ENCODE peak calls at places on chromosomes 12 and 14, in six cellular contexts. V, E, I, K, W and X are unnamed samples.
A peak's percentile ranks its signal among the peaks of the same experiment; 100 is the strongest.

GRCh38 chr12:52865090-52865944 is 16.5 kb upstream of the KRT78 start:
- DNase-seq in V (peak; percentile 84), E (peak; percentile 53), I (peak; percentile 58), K (peak; percentile 78), W (peak; percentile 36), X (no peak)

GRCh38 chr12:23887055-23887835 is 62.2 kb downstream of the SOX5 start:
- DNase-seq in V (peak; percentile 16), E (no peak), I (no peak), K (no peak), W (no peak), X (no peak)

GRCh38 chr12:126196263-126196662 is 1131.0 kb downstream of the AACS start:
- DNase-seq in V (no peak), E (no peak), I (no peak), K (no peak), W (no peak), X (no peak)

GRCh38 chr12:5083955-5084849 is 40.5 kb downstream of the KCNA5 start:
- DNase-seq in V (peak; percentile 68), E (peak; percentile 55), I (peak; percentile 35), K (no peak), W (peak; percentile 42), X (no peak)

GRCh38 chr12:49895773-49896172 is 7.9 kb downstream of the FAIM2 start:
- DNase-seq in V (no peak), E (no peak), I (no peak), K (no peak), W (no peak), X (no peak)

GRCh38 chr12:123058471-123058870 is 78.0 kb downstream of the ARL6IP4 start:
- DNase-seq in V (no peak), E (no peak), I (no peak), K (no peak), W (no peak), X (no peak)

GRCh38 chr12:56836800-56837663 is 73.9 kb downstream of the HSD17B6 start:
- DNase-seq in V (peak; percentile 58), E (no peak), I (peak; percentile 25), K (peak; percentile 39), W (peak; percentile 62), X (peak; percentile 42)

GRCh38 chr14:75884198-75884611 is 97.6 kb downstream of the TGFB3 start:
- DNase-seq in V (peak; percentile 97), E (no peak), I (peak; percentile 56), K (no peak), W (no peak), X (no peak)

GRCh38 chr14:90785876-90786450 is 30.3 kb downstream of the TTC7B start:
- DNase-seq in V (no peak), E (no peak), I (no peak), K (no peak), W (no peak), X (no peak)

GRCh38 chr14:24368562-24369252 is 723 bp downstream of the NFATC4 start:
- DNase-seq in V (peak; percentile 78), E (peak; percentile 56), I (no peak), K (no peak), W (no peak), X (no peak)

GRCh38 chr12:18492372-18493025 is 231.2 kb downstream of the PIK3C2G start:
- DNase-seq in V (peak; percentile 64), E (no peak), I (no peak), K (no peak), W (no peak), X (no peak)

GRCh38 chr12:131454418-131455217 is 256.3 kb upstream of the SFSWAP start:
- DNase-seq in V (peak; percentile 5), E (peak; percentile 39), I (peak; percentile 12), K (no peak), W (peak; percentile 36), X (peak; percentile 36)

GRCh38 chr14:89688520-89688919 is 266.0 kb downstream of the EFCAB11 start:
- DNase-seq in V (peak; percentile 6), E (no peak), I (no peak), K (no peak), W (no peak), X (no peak)

GRCh38 chr12:5745251-5745888 is 199.7 kb downstream of the ANO2 start:
- DNase-seq in V (peak; percentile 36), E (peak; percentile 24), I (peak; percentile 30), K (peak; percentile 71), W (peak; percentile 70), X (peak; percentile 54)

GRCh38 chr14:73503648-73504047 is 12.9 kb downstream of the RIOX1 start:
- DNase-seq in V (no peak), E (no peak), I (no peak), K (no peak), W (no peak), X (no peak)

GRCh38 chr14:58826845-58827686 is 189.3 kb downstream of the DACT1 start:
- DNase-seq in V (no peak), E (no peak), I (no peak), K (no peak), W (no peak), X (no peak)

GRCh38 chr12:70609203-70609602 is 28.0 kb downstream of the PTPRB start:
- DNase-seq in V (no peak), E (no peak), I (no peak), K (no peak), W (no peak), X (no peak)

GRCh38 chr14:70698288-70698687 is 56.6 kb downstream of the TTC9 start:
- DNase-seq in V (peak; percentile 22), E (no peak), I (peak; percentile 18), K (no peak), W (no peak), X (no peak)

GRCh38 chr12:60935981-60936761 is 1324.0 kb upstream of the USP15 start:
- DNase-seq in V (no peak), E (no peak), I (no peak), K (no peak), W (no peak), X (no peak)

GRCh38 chr12:119780786-119781434 is 96.2 kb downstream of the CIT start:
- DNase-seq in V (peak; percentile 63), E (peak; percentile 34), I (peak; percentile 40), K (peak; percentile 56), W (no peak), X (no peak)

GRCh38 chr14:76257111-76257803 is 105.5 kb downstream of the GPATCH2L start:
- DNase-seq in V (peak; percentile 85), E (no peak), I (no peak), K (no peak), W (no peak), X (no peak)

GRCh38 chr14:31109257-31109656 is 83.1 kb upstream of the STRN3 start:
- DNase-seq in V (no peak), E (no peak), I (no peak), K (no peak), W (no peak), X (no peak)

GRCh38 chr14:22386924-22387775 is 201.9 kb downstream of the DAD1 start:
- DNase-seq in V (peak; percentile 83), E (peak; percentile 76), I (peak; percentile 21), K (peak; percentile 76), W (no peak), X (no peak)

GRCh38 chr14:66944872-66945271 is 244.4 kb upstream of the GARIN2 start:
- DNase-seq in V (peak; percentile 52), E (no peak), I (no peak), K (no peak), W (no peak), X (no peak)